ENCODE peak calls at places on chromosomes 5 and 9, in six cellular contexts. P is upper lobe of left lung, X is breast epithelium, M is HCT116, K is spleen, W is H1. B is an unnamed sample.

GRCh38 chr5:97907611-97908400 is 724.8 kb upstream of the RIOK2 start:
- DNase-seq in P (no peak), X (no peak), M (no peak), K (no peak), W (no peak), B (no peak)

GRCh38 chr5:144469106-144469505 is 298.4 kb downstream of the KCTD16 start:
- DNase-seq in P (no peak), X (no peak), M (no peak), K (no peak), W (no peak), B (no peak)

GRCh38 chr5:73454379-73455036 is 5.9 kb upstream of the FOXD1 start:
- DNase-seq in P (peak), X (no peak), M (peak), K (no peak), W (peak), B (no peak)

GRCh38 chr5:36655171-36655570 is 48.8 kb downstream of the SLC1A3 start:
- DNase-seq in P (peak), X (no peak), M (no peak), K (no peak), W (no peak), B (no peak)

GRCh38 chr9:34254966-34255825 is 73.9 kb downstream of the KIF24 start:
- DNase-seq in P (no peak), X (no peak), M (no peak), K (no peak), W (no peak), B (no peak)

GRCh38 chr9:134294228-134295071 is 31.8 kb upstream of the RXRA start:
- DNase-seq in P (no peak), X (no peak), M (no peak), K (peak), W (no peak), B (no peak)

GRCh38 chr5:133082128-133082527 is 30.3 kb downstream of the HSPA4 start:
- DNase-seq in P (no peak), X (no peak), M (no peak), K (no peak), W (no peak), B (no peak)

GRCh38 chr5:126056362-126056761 is 366.8 kb upstream of the GRAMD2B start:
- DNase-seq in P (no peak), X (no peak), M (no peak), K (no peak), W (no peak), B (no peak)

GRCh38 chr5:116437351-116437705 is 137.3 kb downstream of the SEMA6A start:
- DNase-seq in P (no peak), X (no peak), M (no peak), K (no peak), W (no peak), B (no peak)

GRCh38 chr5:74232281-74232680 is 408.2 kb downstream of the ENC1 start:
- DNase-seq in P (no peak), X (no peak), M (no peak), K (no peak), W (no peak), B (no peak)

GRCh38 chr9:86098793-86099694 is at the start of gene GOLM1:
- DNase-seq in P (peak), X (no peak), M (no peak), K (peak), W (peak), B (peak)

GRCh38 chr5:41575110-41575779 is 64.8 kb upstream of the PLCXD3 start:
- DNase-seq in P (no peak), X (no peak), M (no peak), K (no peak), W (peak), B (no peak)

GRCh38 chr9:93114169-93114983 is 18.4 kb downstream of the CARD19 start:
- DNase-seq in P (peak), X (peak), M (no peak), K (peak), W (no peak), B (no peak)

GRCh38 chr9:101047848-101048402 is 19.4 kb downstream of the PLPPR1 start:
- DNase-seq in P (no peak), X (no peak), M (no peak), K (no peak), W (no peak), B (no peak)

GRCh38 chr5:129382921-129383672 is 77.0 kb upstream of the ADAMTS19 start:
- DNase-seq in P (no peak), X (no peak), M (no peak), K (no peak), W (no peak), B (no peak)

GRCh38 chr9:116313638-116314037 is 160.0 kb downstream of the PAPPA start:
- DNase-seq in P (no peak), X (no peak), M (no peak), K (no peak), W (no peak), B (no peak)

GRCh38 chr5:125609011-125609410 is 814.2 kb upstream of the GRAMD2B start:
- DNase-seq in P (no peak), X (no peak), M (no peak), K (no peak), W (no peak), B (no peak)

GRCh38 chr9:9820411-9820810 is 792.4 kb downstream of the PTPRD start:
- DNase-seq in P (no peak), X (no peak), M (no peak), K (no peak), W (no peak), B (no peak)

GRCh38 chr5:67310169-67310568 is 113.6 kb upstream of the CD180 start:
- DNase-seq in P (no peak), X (no peak), M (no peak), K (no peak), W (no peak), B (no peak)

GRCh38 chr9:134328841-134329575 is 2.8 kb downstream of the RXRA start:
- DNase-seq in P (peak), X (no peak), M (no peak), K (no peak), W (no peak), B (no peak)

GRCh38 chr5:31133488-31133887 is 60.0 kb upstream of the CDH6 start:
- DNase-seq in P (no peak), X (no peak), M (no peak), K (no peak), W (no peak), B (no peak)

GRCh38 chr9:129761901-129762359 is 9.1 kb upstream of the PTGES start:
- DNase-seq in P (no peak), X (no peak), M (no peak), K (no peak), W (no peak), B (no peak)

GRCh38 chr5:139342423-139342723 is 719 bp downstream of the PAIP2 start:
- DNase-seq in P (no peak), X (no peak), M (no peak), K (no peak), W (no peak), B (peak)

GRCh38 chr5:27472000-27472763 is 433.8 kb upstream of the CDH9 start:
- DNase-seq in P (no peak), X (no peak), M (no peak), K (no peak), W (peak), B (peak)

GRCh38 chr5:67090040-67090439 is 106.6 kb downstream of the CD180 start:
- DNase-seq in P (no peak), X (no peak), M (no peak), K (no peak), W (no peak), B (no peak)

GRCh38 chr9:5122542-5122941 is 62.9 kb downstream of the INSL6 start:
- DNase-seq in P (no peak), X (no peak), M (no peak), K (no peak), W (no peak), B (no peak)

GRCh38 chr5:76604838-76605237 is 18.4 kb downstream of the F2RL2 start:
- DNase-seq in P (no peak), X (no peak), M (no peak), K (no peak), W (no peak), B (no peak)

GRCh38 chr5:96324708-96325107 is 108.3 kb downstream of the PCSK1 start:
- DNase-seq in P (no peak), X (no peak), M (peak), K (no peak), W (no peak), B (no peak)

GRCh38 chr5:91302958-91303357 is 80.2 kb downstream of the ARRDC3 start:
- DNase-seq in P (no peak), X (no peak), M (no peak), K (no peak), W (no peak), B (no peak)

GRCh38 chr5:19734706-19735240 is 253.2 kb downstream of the CDH18 start:
- DNase-seq in P (no peak), X (no peak), M (no peak), K (no peak), W (no peak), B (no peak)

GRCh38 chr5:71483355-71483754 is 27.9 kb downstream of the BDP1 start:
- DNase-seq in P (no peak), X (no peak), M (peak), K (no peak), W (no peak), B (no peak)

GRCh38 chr9:22512495-22512894 is 65.9 kb downstream of the DMRTA1 start:
- DNase-seq in P (no peak), X (no peak), M (no peak), K (no peak), W (no peak), B (no peak)

GRCh38 chr5:68446487-68446894 is 230.9 kb downstream of the PIK3R1 start:
- DNase-seq in P (no peak), X (no peak), M (no peak), K (no peak), W (no peak), B (no peak)

GRCh38 chr5:167489202-167489601 is 802.2 kb upstream of the WWC1 start:
- DNase-seq in P (no peak), X (no peak), M (no peak), K (no peak), W (no peak), B (no peak)

DNA sequence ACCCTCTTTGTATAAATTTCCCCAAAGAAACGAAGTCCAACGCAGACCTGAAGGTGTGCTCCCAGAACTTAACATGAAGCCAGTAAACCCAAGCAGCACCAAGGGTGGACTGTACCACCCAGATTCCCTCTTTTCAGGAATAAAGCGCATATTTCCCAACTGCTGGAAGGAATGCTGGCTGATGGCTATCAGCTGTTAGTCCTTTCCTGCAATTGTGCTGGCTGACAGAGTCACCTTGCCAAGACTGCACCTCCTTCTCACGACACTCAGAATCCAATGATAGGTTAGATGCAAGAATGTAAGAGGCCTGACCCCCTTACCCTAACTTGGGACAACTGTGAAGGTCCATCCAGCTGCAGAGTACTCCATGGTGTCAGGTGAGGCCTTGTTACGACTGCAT is 93.9 kb downstream of the MAPKAP1 start:
- DNase-seq in P (no peak), X (no peak), M (no peak), K (no peak), W (no peak), B (no peak)
- TF ChIP-seq POLR2AphosphoS5 in P (no peak), X (no peak), M (no peak), K (no peak), W (no peak), B (no peak)

GRCh38 chr5:10630126-10630525 is 66.3 kb downstream of the ANKRD33B start:
- DNase-seq in P (no peak), X (no peak), M (no peak), K (peak), W (no peak), B (no peak)

GRCh38 chr5:10628601-10629000 is 64.7 kb downstream of the ANKRD33B start:
- DNase-seq in P (no peak), X (no peak), M (no peak), K (no peak), W (no peak), B (no peak)

GRCh38 chr5:10627185-10628115 is 63.6 kb downstream of the ANKRD33B start:
- DNase-seq in P (peak), X (peak), M (peak), K (peak), W (peak), B (peak)

GRCh38 chr5:10631597-10631996 is 67.7 kb downstream of the ANKRD33B start:
- DNase-seq in P (no peak), X (no peak), M (no peak), K (no peak), W (no peak), B (no peak)

DNA sequence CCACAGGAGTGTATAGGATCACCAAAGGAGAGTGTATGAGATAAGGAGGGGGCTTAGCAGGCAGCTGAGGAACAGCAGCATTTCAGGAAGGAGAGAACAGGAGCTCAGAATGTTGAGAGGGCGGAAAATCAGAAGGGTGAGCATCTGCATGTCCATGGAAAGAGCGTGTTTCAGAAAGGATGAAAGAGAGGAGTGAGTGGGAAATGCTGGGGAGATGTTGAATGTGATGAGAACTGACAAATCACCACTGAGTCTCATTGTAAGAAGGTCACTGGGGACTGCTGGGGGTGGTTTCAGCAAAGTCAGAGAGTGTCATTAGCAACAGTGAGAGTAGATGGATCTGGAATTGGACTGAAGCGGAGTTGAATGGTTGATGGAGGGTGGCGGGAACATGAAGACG is 65.8 kb downstream of the ANKRD33B start:
- DNase-seq in P (no peak), X (no peak), M (no peak), K (no peak), W (no peak), B (no peak)
- TF ChIP-seq POLR2A in P (no peak), X (no peak), M (no peak), K (no peak), W (no peak), B (peak)

DNA sequence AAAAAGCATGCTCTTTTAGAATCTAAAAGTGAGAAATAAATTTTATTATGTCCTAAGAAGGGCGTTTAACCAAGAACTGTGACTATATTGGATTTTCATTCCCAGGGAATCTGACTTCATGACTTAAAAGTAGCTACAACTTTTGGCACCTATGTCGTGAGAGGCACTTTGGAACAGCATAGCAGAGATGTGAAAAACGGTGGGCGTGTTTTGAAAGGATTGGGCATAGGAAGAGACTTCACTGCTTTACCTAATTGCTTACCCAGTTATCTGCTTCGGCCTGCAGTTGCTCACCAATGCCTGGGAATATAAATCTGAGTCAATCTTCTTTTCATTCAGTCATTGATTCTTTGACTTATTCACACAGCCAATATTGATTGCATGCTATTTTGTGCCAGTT is 363.4 kb downstream of the DNAH5 start:
- DNase-seq in P (no peak), X (no peak), M (no peak), K (no peak), W (no peak), B (no peak)
- TF ChIP-seq POLR2AphosphoS5 in P (no peak), X (no peak), M (no peak), K (no peak), W (no peak), B (no peak)

DNA sequence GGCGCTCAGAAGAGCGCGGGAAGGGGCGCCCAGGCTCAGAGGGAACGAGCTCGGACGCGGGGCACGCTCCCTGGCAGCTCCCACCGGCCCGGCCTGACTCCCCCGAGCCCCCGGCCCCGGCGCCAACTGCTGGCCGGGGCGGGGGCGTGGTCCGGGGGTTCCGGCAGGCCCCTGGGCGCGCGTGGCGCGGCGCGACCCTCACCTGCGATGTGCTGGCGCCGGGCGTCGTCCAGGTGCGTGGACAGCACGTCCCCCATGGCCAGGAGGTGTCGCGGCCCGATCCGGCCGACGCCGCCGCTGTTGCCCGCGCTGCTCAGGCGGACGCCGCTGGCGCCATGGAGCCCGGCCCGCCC is 43.5 kb upstream of the STXBP1 start:
- DNase-seq in P (no peak), X (no peak), M (no peak), K (no peak), W (no peak), B (no peak)
- TF ChIP-seq POLR2A in P (no peak), X (no peak), M (no peak), K (no peak), W (no peak), B (no peak)

GRCh38 chr5:109744261-109744660 is 54.5 kb downstream of the MAN2A1 start:
- DNase-seq in P (no peak), X (no peak), M (no peak), K (no peak), W (no peak), B (no peak)

GRCh38 chr5:109741390-109741789 is 51.7 kb downstream of the MAN2A1 start:
- DNase-seq in P (no peak), X (no peak), M (no peak), K (no peak), W (no peak), B (no peak)

GRCh38 chr5:109740329-109740728 is 50.6 kb downstream of the MAN2A1 start:
- DNase-seq in P (no peak), X (no peak), M (no peak), K (no peak), W (no peak), B (no peak)

GRCh38 chr5:109743770-109744212 is 54.1 kb downstream of the MAN2A1 start:
- DNase-seq in P (no peak), X (no peak), M (no peak), K (no peak), W (no peak), B (no peak)

GRCh38 chr5:109743041-109743531 is 53.4 kb downstream of the MAN2A1 start:
- DNase-seq in P (no peak), X (no peak), M (no peak), K (no peak), W (no peak), B (no peak)
- TF ChIP-seq POLR2AphosphoS5 in P (no peak), X (no peak), M (no peak), K (no peak), W (no peak), B (no peak)

GRCh38 chr5:90224342-90224741 is 185.2 kb downstream of the CETN3 start:
- DNase-seq in P (no peak), X (no peak), M (no peak), K (no peak), W (no peak), B (no peak)

GRCh38 chr5:90221947-90222346 is 187.6 kb downstream of the CETN3 start:
- DNase-seq in P (no peak), X (no peak), M (no peak), K (no peak), W (no peak), B (no peak)

GRCh38 chr5:90227688-90228087 is 181.9 kb downstream of the CETN3 start:
- DNase-seq in P (no peak), X (no peak), M (no peak), K (no peak), W (no peak), B (no peak)

GRCh38 chr5:90231688-90232087 is 177.9 kb downstream of the CETN3 start:
- DNase-seq in P (no peak), X (no peak), M (no peak), K (no peak), W (no peak), B (no peak)

GRCh38 chr5:90226433-90227099 is 183.0 kb downstream of the CETN3 start:
- DNase-seq in P (no peak), X (no peak), M (no peak), K (no peak), W (no peak), B (no peak)
- TF ChIP-seq POLR2A in P (no peak), X (no peak), M (no peak), K (no peak), W (no peak), B (no peak)

DNA sequence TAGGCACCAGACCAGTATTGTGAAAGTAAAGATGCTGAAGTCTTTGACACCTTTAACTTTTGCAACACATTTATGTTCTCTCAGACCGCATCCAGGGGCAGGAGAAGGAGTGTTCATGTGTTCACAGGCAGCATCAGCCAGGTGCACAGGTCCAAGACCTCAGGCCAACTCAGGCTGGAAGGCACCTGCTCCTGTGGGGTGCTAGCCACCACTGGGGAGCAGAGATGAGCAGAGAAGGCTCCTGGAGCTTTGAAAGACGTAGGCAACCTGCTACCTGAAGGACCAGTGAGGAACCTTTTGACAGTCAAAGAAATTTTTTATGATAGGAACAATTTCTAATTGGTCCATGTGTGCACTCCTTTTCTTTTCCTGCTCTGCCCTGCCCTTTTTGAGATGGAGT is 35.6 kb downstream of the DAPK1 start:
- DNase-seq in P (no peak), X (no peak), M (no peak), K (no peak), W (no peak), B (no peak)
- TF ChIP-seq POLR2AphosphoS5 in P (no peak), X (no peak), M (no peak), K (no peak), W (no peak), B (no peak)

DNA sequence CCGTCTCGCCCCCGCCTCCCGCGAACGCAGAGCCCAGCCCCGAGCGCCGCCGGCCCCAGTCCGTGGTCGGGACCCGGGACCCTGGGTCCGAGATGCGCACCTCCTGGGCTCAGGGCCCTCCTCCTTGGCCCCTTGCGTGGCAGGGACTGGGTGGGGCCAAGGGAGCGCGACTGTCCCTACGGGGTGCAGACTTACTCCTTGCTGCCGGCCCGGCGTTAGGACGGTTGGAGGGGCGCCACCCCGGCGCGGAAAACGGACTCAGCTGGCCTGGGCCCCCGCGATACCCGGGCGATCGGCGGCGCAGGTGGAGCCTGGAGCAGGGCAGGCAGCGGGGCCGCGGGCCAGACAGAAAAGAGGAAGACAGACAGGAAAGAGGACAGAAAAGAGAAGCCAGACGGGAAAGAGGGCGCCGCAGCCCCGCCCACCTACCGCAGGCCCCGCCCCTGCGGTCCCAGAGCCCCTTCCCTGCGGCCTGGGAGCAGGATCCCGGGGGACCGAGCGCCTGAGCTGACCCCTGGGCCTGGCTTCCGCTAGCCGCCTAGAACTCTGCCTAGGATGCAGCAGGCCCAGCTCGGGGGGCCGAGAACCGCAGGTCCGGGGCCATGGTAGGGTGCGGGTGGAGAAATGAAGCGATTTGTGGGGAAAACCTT is at the start of gene GBGT1:
- DNase-seq in P (peak), X (no peak), M (no peak), K (peak), W (peak), B (peak)
- TF ChIP-seq POLR2A in P (peak), X (no peak), M (no peak), K (no peak), W (no peak), B (no peak)